ENCODE peak calls at places on chromosome 5, in five cellular contexts. N is transverse colon, G is HCT116, Z is IMR-90, V is esophagus squamous epithelium. E is an unnamed sample. For H3K4me1 and H3K27me3, the result is how much of the 10 kb centered on the place peaks cover.

GRCh38 chr5:125298258-125298657 is 551.8 kb upstream of the ZNF608 start:
- DNase-seq in N (no peak), V (no peak), G (no peak), Z (peak), E (no peak)

GRCh38 chr5:58156977-58157701 is 302.7 kb downstream of the PLK2 start:
- DNase-seq in N (no peak), V (no peak), G (no peak), Z (peak), E (no peak)

GRCh38 chr5:169545762-169546161 is 37.8 kb upstream of the SPDL1 start:
- DNase-seq in N (no peak), Z (peak), G (no peak), V (no peak), E (no peak)

GRCh38 chr5:75567710-75568109 is 43.5 kb upstream of the ANKDD1B start:
- DNase-seq in G (peak), Z (peak), V (no peak), N (no peak), E (no peak)

GRCh38 chr5:170436335-170436734 is 47.2 kb upstream of the KCNMB1 start:
- DNase-seq in Z (no peak), G (no peak), N (no peak), V (no peak), E (peak)

GRCh38 chr5:160843240-160843639 is 8.8 kb downstream of the ATP10B start:
- DNase-seq in Z (no peak), N (no peak), G (no peak), V (no peak), E (no peak)

GRCh38 chr5:56099346-56099745 is 104.6 kb upstream of the IL6ST start:
- DNase-seq in V (no peak), Z (peak), G (no peak), N (no peak), E (no peak)

GRCh38 chr5:174601937-174602336 is 122.4 kb upstream of the MSX2 start:
- DNase-seq in N (no peak), Z (peak), V (no peak), G (no peak), E (no peak)

DNA sequence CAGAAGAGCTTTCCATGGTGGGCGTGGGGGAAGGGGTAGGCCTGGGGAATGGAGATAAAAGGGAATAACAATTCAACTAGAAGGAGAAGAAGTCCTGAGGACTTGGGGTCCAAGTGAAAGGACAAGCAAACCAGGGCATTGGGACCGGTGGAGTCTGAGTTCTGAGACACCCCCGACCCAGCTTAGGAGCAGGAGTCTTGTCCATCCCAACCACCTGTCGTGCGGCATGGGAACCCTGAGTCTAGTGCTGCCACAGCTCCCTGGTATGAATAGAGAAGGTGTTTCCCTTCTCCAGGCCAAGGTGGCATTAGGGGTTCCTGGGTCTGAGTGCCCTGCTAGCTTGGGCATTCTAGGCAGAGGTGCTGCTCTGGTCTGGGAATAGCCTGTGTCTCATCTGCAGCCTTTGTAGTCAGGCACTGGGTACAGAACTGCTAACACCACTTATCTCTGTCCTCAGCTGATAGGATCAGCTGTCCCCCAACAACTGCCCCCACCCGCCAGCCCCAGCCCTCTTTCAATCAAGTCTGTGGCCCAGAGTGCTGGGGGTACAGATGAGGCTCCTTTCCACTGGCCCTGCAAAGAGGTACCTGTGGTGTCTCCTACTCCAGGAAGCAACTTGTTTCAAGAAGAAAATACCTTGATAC is 9.9 kb downstream of the HNRNPAB start:
- DNase-seq in G (no peak), V (no peak), N (no peak), Z (no peak), E (no peak)
- TF ChIP-seq POLR2A in G (no peak), V (no peak), N (no peak), Z (no peak), E (no peak)

GRCh38 chr5:67033893-67034605 is 162.6 kb downstream of the CD180 start:
- DNase-seq in G (no peak), V (no peak), N (no peak), Z (no peak), E (no peak)

GRCh38 chr5:67037171-67037570 is 159.4 kb downstream of the CD180 start:
- DNase-seq in G (no peak), Z (peak), N (no peak), V (no peak), E (no peak)

GRCh38 chr5:67032921-67033664 is 163.5 kb downstream of the CD180 start:
- DNase-seq in V (no peak), G (no peak), Z (peak), N (no peak), E (no peak)

GRCh38 chr5:67031689-67032088 is 164.9 kb downstream of the CD180 start:
- DNase-seq in Z (no peak), N (no peak), G (no peak), V (no peak), E (no peak)

GRCh38 chr5:67035098-67035740 is 161.4 kb downstream of the CD180 start:
- DNase-seq in N (no peak), Z (no peak), G (no peak), V (no peak), E (no peak)
- H3K4me1 ChIP-seq in N (under half), Z (under half), G (under half), V (under half), E (under half)

DNA sequence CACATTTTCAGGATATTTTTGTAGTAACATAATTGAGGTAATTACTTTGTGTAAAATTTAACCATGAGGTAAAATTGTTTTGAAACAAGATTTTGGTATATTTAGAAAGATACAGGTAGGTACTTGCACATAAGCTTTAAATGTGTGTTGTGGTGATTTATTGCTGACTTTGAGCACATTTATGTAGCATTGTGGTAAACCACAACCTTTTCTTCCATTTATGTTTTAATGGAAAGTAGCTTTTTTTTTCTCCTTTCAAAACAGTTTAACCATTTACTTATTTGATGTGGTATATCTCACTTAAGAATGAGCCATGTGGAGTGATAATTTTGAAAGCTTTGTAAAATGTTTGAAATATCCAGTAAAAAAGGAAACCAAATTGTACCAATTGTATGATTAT is 35.6 kb downstream of the FCHO2 start:
- DNase-seq in G (no peak), Z (no peak), V (no peak), N (no peak), E (no peak)
- H3K27me3 ChIP-seq in G (under half), Z (under half), V (under half), N (under half), E (under half)

GRCh38 chr5:143214458-143214857 is 189.0 kb downstream of the NR3C1 start:
- DNase-seq in G (no peak), N (no peak), V (no peak), Z (no peak), E (no peak)
- TF ChIP-seq POLR2A in G (no peak), N (no peak), V (no peak), Z (no peak), E (no peak)

GRCh38 chr5:132256783-132257130 is 739 bp upstream of the PDLIM4 start:
- DNase-seq in N (no peak), G (no peak), V (no peak), Z (no peak), E (no peak)
- H3K4me1 ChIP-seq in N (under half), G (under half), V (half or more), Z (under half), E (under half)

GRCh38 chr5:159106569-159107282 is 7.0 kb upstream of the EBF1 start:
- DNase-seq in V (no peak), Z (peak), G (peak), N (peak), E (peak)
- H3K27me3 ChIP-seq in V (under half), Z (under half), G (half or more), N (half or more), E (under half)

GRCh38 chr5:83764101-83764500 is 43.4 kb upstream of the HAPLN1 start:
- DNase-seq in Z (no peak), G (no peak), V (no peak), N (no peak), E (no peak)

GRCh38 chr5:83760579-83760978 is 39.9 kb upstream of the HAPLN1 start:
- DNase-seq in G (no peak), N (no peak), Z (no peak), V (no peak), E (no peak)
- TF ChIP-seq POLR2A in G (no peak), N (no peak), Z (no peak), V (no peak), E (no peak)